ENCODE peak calls at places on chromosomes 1 and 21, in six cellular contexts. X is H1, K is SK-N-SH, Y is HepG2, B is K562, U is HCT116. I is an unnamed sample.

GRCh38 chr1:167103236-167103894 is 9.5 kb downstream of the STYXL2 start:
- DNase-seq in Y (no peak), B (no peak), U (no peak), K (no peak), X (no peak), I (no peak)

GRCh38 chr1:1171551-1172340 is 1.9 kb upstream of the TTLL10 start:
- DNase-seq in U (no peak), K (peak; percentile 41), B (no peak), Y (no peak), X (peak; percentile 50), I (no peak)

GRCh38 chr1:156797212-156797871 is 19.3 kb downstream of the SH2D2A start:
- DNase-seq in X (no peak), U (peak; percentile 33), K (peak; percentile 68), Y (peak; percentile 55), B (peak; percentile 76), I (peak; percentile 48)

GRCh38 chr1:162633327-162633762 is 1.1 kb downstream of the DDR2 start:
- DNase-seq in Y (no peak), U (no peak), K (no peak), X (no peak), B (no peak), I (no peak)

GRCh38 chr1:119773711-119774241 is 5.1 kb upstream of the HMGCS2 start:
- DNase-seq in K (no peak), Y (no peak), X (no peak), U (no peak), B (no peak), I (no peak)

GRCh38 chr1:10338047-10338446 is 60.8 kb upstream of the PGD start:
- DNase-seq in B (peak; percentile 59), U (peak; percentile 16), Y (peak; percentile 15), K (peak; percentile 71), X (peak; percentile 62), I (peak; percentile 31)

GRCh38 chr1:54986532-54986931 is 6.1 kb downstream of the TMEM61 start:
- DNase-seq in X (no peak), Y (no peak), U (no peak), B (no peak), K (no peak), I (no peak)

GRCh38 chr21:34243562-34243961 is 120.2 kb upstream of the KCNE2 start:
- DNase-seq in K (peak; percentile 20), X (peak; percentile 60), U (peak; percentile 19), Y (peak; percentile 5), B (no peak), I (no peak)

GRCh38 chr1:15592285-15592684 is 7.4 kb upstream of the AGMAT start:
- DNase-seq in B (no peak), U (no peak), K (no peak), X (no peak), Y (no peak), I (no peak)

GRCh38 chr1:230231739-230232075 is 164.7 kb downstream of the GALNT2 start:
- DNase-seq in U (no peak), Y (no peak), K (no peak), X (no peak), B (no peak), I (no peak)

GRCh38 chr21:31182231-31183129 is 144.2 kb upstream of the KRTAP19-8 start:
- DNase-seq in Y (no peak), X (no peak), B (no peak), U (no peak), K (no peak), I (no peak)

GRCh38 chr1:51792864-51793263 is 85.7 kb downstream of the NRDC start:
- DNase-seq in B (no peak), U (no peak), Y (no peak), X (no peak), K (no peak), I (no peak)

GRCh38 chr1:45654540-45655280 is 30.9 kb upstream of the CCDC17 start:
- DNase-seq in B (no peak), K (no peak), Y (no peak), X (no peak), U (no peak), I (no peak)

GRCh38 chr1:42282867-42283583 is 52.0 kb downstream of the FOXJ3 start:
- DNase-seq in B (no peak), U (no peak), X (no peak), Y (no peak), K (no peak), I (no peak)

GRCh38 chr1:32969556-32969955 is 4.9 kb upstream of the RNF19B start:
- DNase-seq in U (no peak), X (no peak), K (no peak), Y (no peak), B (no peak), I (no peak)

GRCh38 chr1:67672260-67672803 is 12.7 kb upstream of the GADD45A start:
- DNase-seq in B (no peak), K (no peak), X (no peak), U (no peak), Y (no peak), I (no peak)

GRCh38 chr1:213783273-213783672 is 204.5 kb upstream of the PROX1 start:
- DNase-seq in Y (no peak), U (no peak), B (no peak), X (no peak), K (no peak), I (no peak)

DNA sequence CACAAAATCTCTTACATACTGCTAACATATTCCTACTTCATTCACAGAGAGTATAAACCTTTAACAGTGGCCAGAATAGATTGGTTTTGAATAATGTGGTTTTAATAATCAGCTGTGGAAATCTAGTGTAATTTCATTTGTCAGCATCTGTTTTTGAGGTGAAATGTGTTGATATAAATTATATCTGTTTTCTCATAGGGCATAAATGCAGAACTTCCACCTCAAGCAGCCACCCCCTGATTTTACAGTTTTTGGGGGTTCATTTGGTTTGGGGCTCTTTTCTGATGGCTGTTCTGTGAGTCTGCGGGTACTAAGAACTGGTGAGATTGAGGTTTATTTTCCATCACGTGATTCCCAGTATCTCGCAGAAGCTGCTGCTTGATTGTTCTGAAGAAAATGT is 23.2 kb downstream of the EDARADD start:
- DNase-seq in X (no peak), Y (no peak), K (no peak), U (no peak), B (no peak), I (no peak)
- TF ChIP-seq JUND in X (no peak), Y (no peak), K (no peak), U (no peak), B (no peak), I (no peak)

GRCh38 chr21:20774737-20775136 is 223.5 kb upstream of the NCAM2 start:
- DNase-seq in Y (no peak), K (no peak), X (no peak), B (no peak), U (no peak), I (no peak)
- TF ChIP-seq JUND in Y (no peak), K (no peak), X (no peak), B (no peak), U (no peak), I (no peak)

GRCh38 chr1:63466759-63467158 is 56.3 kb downstream of the ITGB3BP start:
- DNase-seq in Y (no peak), U (no peak), X (no peak), B (no peak), K (no peak), I (no peak)
- TF ChIP-seq JUND in Y (no peak), U (no peak), X (no peak), B (no peak), K (no peak), I (no peak)

DNA sequence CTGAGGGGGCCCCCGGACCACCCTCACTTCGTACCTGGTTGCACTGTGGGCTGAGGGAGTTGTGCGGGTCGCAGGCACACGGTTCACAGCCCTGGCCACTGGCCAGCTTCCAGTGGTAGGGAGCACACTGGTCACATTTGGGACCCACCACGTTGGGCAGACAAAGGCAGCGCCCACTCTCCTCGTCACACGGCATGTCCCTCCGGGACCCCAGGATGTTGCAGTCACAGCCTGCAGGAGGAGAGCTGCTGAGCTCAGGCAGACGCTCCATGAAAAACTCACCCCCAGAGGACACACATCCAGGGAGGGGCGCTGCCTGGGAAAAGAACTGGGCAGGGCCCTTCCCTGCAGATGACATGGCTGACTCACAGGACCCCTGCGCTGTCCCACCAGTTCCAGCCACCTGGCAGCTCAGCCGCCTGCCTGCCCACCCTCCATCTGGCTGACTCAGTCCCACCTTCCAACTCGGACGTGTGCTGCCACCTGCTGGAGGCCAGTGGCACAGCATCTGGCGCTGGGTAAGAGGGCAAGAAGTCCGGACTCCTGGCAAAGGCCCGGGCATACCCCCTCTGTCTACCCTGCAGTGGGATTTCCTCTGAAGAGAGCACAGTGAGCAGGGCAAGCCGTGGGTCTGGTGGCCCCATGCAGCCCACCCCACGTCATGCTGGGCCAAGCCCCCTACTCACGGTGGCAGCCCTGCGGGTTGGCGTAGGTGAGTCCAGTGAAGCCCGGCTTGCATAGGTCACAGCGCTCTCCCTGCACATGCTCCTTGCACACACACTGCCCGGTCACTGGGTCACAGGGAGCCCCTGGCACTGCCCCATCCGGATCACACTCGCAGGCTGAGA is 24.7 kb downstream of the LAMB3 start:
- DNase-seq in Y (peak; percentile 46), B (peak; percentile 86), U (peak; percentile 35), X (peak; percentile 98), K (peak; percentile 91), I (peak; percentile 74)
- TF ChIP-seq JUND in Y (no peak), B (peak; percentile 76), U (no peak), X (peak; percentile 89), K (no peak), I (no peak)